ENCODE peak calls at places on chromosome 18, in six cellular contexts. Z is mammary epithelial cell, G is lung, J is mucosa of descending colon, V is MM.1S, R is cardiac muscle cell. H is an unnamed sample. For H3K9me3, the result is how much of the 10 kb centered on the place peaks cover.

GRCh38 chr18:3054785-3055184 is 41.8 kb upstream of the LPIN2 start:
- DNase-seq in R (no peak), V (no peak), G (no peak), Z (no peak), J (no peak), H (no peak)

GRCh38 chr18:34976899-34977786 is 64.1 kb upstream of the MAPRE2 start:
- DNase-seq in R (peak), V (peak), G (peak), Z (no peak), J (peak), H (peak)

GRCh38 chr18:31162419-31162793 is 250 bp downstream of the DSC1 start:
- DNase-seq in G (no peak), J (no peak), V (no peak), R (no peak), Z (peak), H (no peak)

GRCh38 chr18:45621068-45621511 is 5.8 kb downstream of the SLC14A2 start:
- DNase-seq in Z (peak), G (no peak), J (no peak), V (peak), R (peak), H (peak)

GRCh38 chr18:77067315-77068061 is 65.1 kb downstream of the MBP start:
- DNase-seq in J (no peak), R (peak), V (no peak), G (no peak), Z (peak), H (peak)

GRCh38 chr18:49444599-49444998 is 15.8 kb downstream of the DYM start:
- DNase-seq in V (no peak), R (no peak), G (no peak), J (no peak), Z (no peak), H (no peak)

GRCh38 chr18:23824704-23825103 is 135.5 kb downstream of the LAMA3 start:
- DNase-seq in Z (peak), V (no peak), J (no peak), R (peak), G (no peak), H (no peak)

GRCh38 chr18:54805571-54806334 is 22.5 kb upstream of the RAB27B start:
- DNase-seq in Z (peak), G (no peak), J (no peak), R (peak), V (no peak), H (no peak)

GRCh38 chr18:65943268-65943667 is 192.5 kb downstream of the CDH7 start:
- DNase-seq in Z (no peak), R (no peak), J (no peak), V (no peak), G (no peak), H (no peak)

GRCh38 chr18:34352385-34353163 is 127.9 kb upstream of the NOL4 start:
- DNase-seq in V (no peak), G (no peak), Z (no peak), J (no peak), R (no peak), H (no peak)

GRCh38 chr18:7561907-7562460 is 5.1 kb upstream of the PTPRM start:
- DNase-seq in V (no peak), Z (no peak), G (no peak), R (no peak), J (no peak), H (no peak)

GRCh38 chr18:59748628-59749360 is 51.6 kb upstream of the CCBE1 start:
- DNase-seq in Z (peak), V (no peak), R (peak), J (no peak), G (no peak), H (no peak)

GRCh38 chr18:34159691-34160185 is 65.0 kb downstream of the NOL4 start:
- DNase-seq in V (no peak), R (no peak), G (no peak), Z (no peak), J (no peak), H (no peak)

GRCh38 chr18:13566941-13567762 is 159.2 kb downstream of the FAM210A start:
- DNase-seq in G (peak), J (no peak), V (peak), R (no peak), Z (peak), H (no peak)

GRCh38 chr18:10343778-10344177 is 110.7 kb upstream of the APCDD1 start:
- DNase-seq in V (no peak), Z (no peak), J (no peak), R (no peak), G (no peak), H (no peak)

GRCh38 chr18:35406666-35407065 is 29.5 kb upstream of the ZNF396 start:
- DNase-seq in V (no peak), J (no peak), R (peak), G (no peak), Z (peak), H (no peak)

GRCh38 chr18:23528580-23529472 is 25.5 kb downstream of the RMC1 start:
- DNase-seq in V (no peak), R (peak), Z (peak), G (no peak), J (no peak), H (no peak)

GRCh38 chr18:46341989-46342525 is 237.9 kb downstream of the HAUS1 start:
- DNase-seq in G (no peak), Z (no peak), J (no peak), R (no peak), V (no peak), H (no peak)

GRCh38 chr18:21693322-21693721 is 11.3 kb downstream of the ABHD3 start:
- DNase-seq in J (no peak), R (no peak), G (no peak), V (no peak), Z (no peak), H (no peak)

GRCh38 chr18:31101148-31102019 is 837 bp downstream of the DSC2 start:
- DNase-seq in Z (peak), R (peak), V (no peak), J (peak), G (peak), H (peak)

GRCh38 chr18:35215026-35215425 is 25.8 kb upstream of the ZNF397 start:
- DNase-seq in R (no peak), G (no peak), J (no peak), Z (no peak), V (no peak), H (no peak)

GRCh38 chr18:47265197-47265596 is 13.7 kb upstream of the SKOR2 start:
- DNase-seq in R (peak), G (no peak), J (no peak), V (no peak), Z (no peak), H (no peak)

GRCh38 chr18:55688066-55688465 is 100.1 kb upstream of the TCF4 start:
- DNase-seq in Z (no peak), J (no peak), V (no peak), R (no peak), G (no peak), H (no peak)

GRCh38 chr18:3530807-3531206 is 80.8 kb downstream of the TGIF1 start:
- DNase-seq in G (no peak), J (no peak), R (no peak), V (no peak), Z (no peak), H (no peak)

GRCh38 chr18:5582054-5582453 is 38.3 kb upstream of the EPB41L3 start:
- DNase-seq in R (peak), Z (no peak), G (no peak), V (no peak), J (no peak), H (no peak)

GRCh38 chr18:74949611-74950010 is 259.3 kb downstream of the PTGR3 start:
- DNase-seq in G (no peak), V (no peak), J (no peak), R (no peak), Z (no peak), H (no peak)

GRCh38 chr18:58858591-58859468 is 5.8 kb upstream of the ZNF532 start:
- DNase-seq in V (no peak), R (peak), Z (no peak), J (no peak), G (peak), H (no peak)

GRCh38 chr18:49561127-49561376 is 805 bp upstream of the LIPG start:
- DNase-seq in V (no peak), R (no peak), G (no peak), J (no peak), Z (no peak), H (no peak)

GRCh38 chr18:33761363-33761762 is 183.3 kb downstream of the ASXL3 start:
- DNase-seq in R (peak), J (no peak), V (peak), G (no peak), Z (peak), H (no peak)

GRCh38 chr18:55318864-55319516 is 269.0 kb downstream of the TCF4 start:
- DNase-seq in Z (no peak), G (no peak), J (no peak), R (peak), V (no peak), H (no peak)

GRCh38 chr18:32042337-32042736 is 23.7 kb downstream of the RNF125 start:
- DNase-seq in J (no peak), R (no peak), V (no peak), Z (no peak), G (no peak), H (no peak)

GRCh38 chr18:49207373-49207772 is 253.1 kb downstream of the DYM start:
- DNase-seq in Z (peak), V (no peak), G (no peak), J (no peak), R (peak), H (no peak)

GRCh38 chr18:52570975-52571374 is 231.0 kb downstream of the DCC start:
- DNase-seq in V (no peak), Z (no peak), R (no peak), J (no peak), G (no peak), H (no peak)

DNA sequence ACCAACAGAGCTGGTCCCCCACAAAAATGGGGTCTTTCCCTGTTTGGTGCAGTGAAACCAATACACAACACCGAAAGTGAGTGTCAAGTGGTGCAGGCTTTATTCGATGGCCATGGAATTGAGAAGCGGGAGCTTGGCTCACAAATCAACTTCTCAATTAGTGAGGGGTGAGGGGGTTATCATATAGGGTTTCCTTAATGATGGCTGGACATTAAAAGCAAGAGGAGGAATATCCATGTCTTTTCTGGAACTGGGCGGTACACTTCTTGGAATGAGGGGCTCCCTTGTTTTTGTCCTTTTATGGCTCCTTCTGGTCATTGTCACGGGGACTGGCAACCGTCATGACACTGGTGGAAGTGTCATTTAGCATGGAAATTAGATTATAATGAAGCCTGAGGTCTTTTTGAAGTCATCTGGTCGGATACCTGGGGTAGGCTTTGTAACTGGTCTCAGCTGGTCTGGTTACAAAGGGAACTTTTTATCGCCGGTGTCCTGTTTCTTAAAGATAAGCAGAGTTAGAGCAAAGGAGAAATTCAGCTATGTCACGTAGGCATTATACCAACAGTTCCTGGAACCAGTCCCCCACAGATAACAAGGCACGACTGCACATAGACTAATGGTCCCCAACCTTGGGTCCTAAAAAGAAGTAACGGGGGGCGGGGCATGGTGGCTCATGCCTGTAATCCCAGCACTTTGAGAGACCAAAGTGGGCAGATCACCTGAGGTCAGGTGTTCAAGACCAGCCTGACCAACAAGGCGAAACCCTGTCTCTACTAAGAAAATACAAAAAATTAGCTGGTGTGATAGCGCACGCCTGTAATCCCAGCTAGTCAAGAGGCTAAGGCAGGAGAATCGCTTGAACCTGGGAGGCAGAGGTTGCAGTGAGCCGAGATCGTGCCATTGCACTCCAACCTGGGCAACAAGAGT is 93.5 kb upstream of the NDUFV2 start:
- DNase-seq in G (no peak), V (no peak), R (no peak), J (no peak), Z (no peak), H (no peak)
- H3K9me3 ChIP-seq in G (under half), V (under half), R (under half), J (under half), Z (under half), H (under half)

GRCh38 chr18:62189208-62189607 is 2.2 kb downstream of the RELCH start:
- DNase-seq in V (no peak), G (no peak), J (no peak), Z (no peak), R (no peak), H (no peak)

GRCh38 chr18:62186656-62187542 is at the start of the genes PIGN and RELCH:
- DNase-seq in G (peak), V (peak), R (peak), J (peak), Z (peak), H (peak)

GRCh38 chr18:62182220-62182619 is 4.6 kb downstream of the PIGN start:
- DNase-seq in Z (no peak), G (no peak), J (no peak), R (no peak), V (no peak), H (no peak)

GRCh38 chr18:62183578-62184195 is 3.2 kb downstream of the PIGN start:
- DNase-seq in J (no peak), R (peak), Z (peak), G (peak), V (peak), H (no peak)

GRCh38 chr18:62187543-62188378 is 706 bp downstream of the RELCH start:
- DNase-seq in G (peak), J (no peak), R (peak), V (peak), Z (peak), H (peak)
- TF ChIP-seq CTCF in G (no peak), J (peak), R (no peak), V (no peak), Z (no peak), H (no peak)

GRCh38 chr18:50812834-50813233 is 7.0 kb downstream of the MRO start:
- DNase-seq in R (no peak), Z (no peak), G (no peak), V (no peak), J (no peak), H (no peak)
- H3K4me3 ChIP-seq in R (no peak), Z (no peak), G (no peak), V (no peak), J (no peak), H (no peak)

GRCh38 chr18:42409005-42409404 is 454.0 kb downstream of the PIK3C3 start:
- DNase-seq in V (no peak), J (no peak), Z (no peak), R (no peak), G (no peak), H (no peak)
- H3K9me3 ChIP-seq in V (under half), J (under half), Z (under half), R (under half), G (under half), H (under half)

GRCh38 chr18:875912-876311 is 28.8 kb upstream of the ADCYAP1 start:
- DNase-seq in J (no peak), Z (no peak), R (no peak), G (no peak), V (no peak), H (no peak)
- TF ChIP-seq CTCF in J (no peak), Z (no peak), R (no peak), G (no peak), V (no peak), H (no peak)

DNA sequence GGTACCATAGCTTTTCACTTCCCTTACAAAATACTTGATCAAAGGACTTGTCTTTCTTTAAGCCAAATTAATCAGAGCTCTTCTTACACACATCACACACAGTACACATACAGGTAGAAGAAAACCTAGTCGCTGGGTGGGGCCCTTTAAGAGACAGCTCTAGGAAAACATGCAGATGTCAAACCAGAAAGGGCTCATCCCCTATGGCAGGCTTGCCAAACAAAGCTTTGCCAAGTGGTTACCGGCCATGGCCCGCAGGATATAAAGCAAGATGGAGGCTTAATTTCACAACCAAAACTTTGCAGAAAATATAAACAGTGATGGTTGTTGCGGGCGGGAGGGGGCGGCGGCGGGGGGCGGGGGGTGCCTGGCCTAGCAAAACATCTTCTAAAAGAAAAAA is 2156.0 kb upstream of the PIK3C3 start:
- DNase-seq in R (peak), G (no peak), Z (peak), J (no peak), V (no peak), H (no peak)
- H3K4me3 ChIP-seq in R (peak), G (no peak), Z (peak), J (no peak), V (no peak), H (no peak)

GRCh38 chr18:57569133-57569532 is 17.4 kb downstream of the FECH start:
- DNase-seq in G (no peak), Z (no peak), R (no peak), J (no peak), V (no peak), H (no peak)
- H3K9me3 ChIP-seq in G (under half), Z (under half), R (under half), J (under half), V (under half), H (under half)

H was measured in right lobe of liver.